ENCODE peak calls at places on chromosome 11, in five cellular contexts. E, S, D, R and U are unnamed samples.

GRCh38 chr11:8608646-8609045 is 14.6 kb upstream of the STK33 start:
- DNase-seq in R (no peak), D (no peak), E (peak; percentile 55), S (no peak), U (no peak)

GRCh38 chr11:123063396-123064267 is 1.7 kb upstream of the HSPA8 start:
- DNase-seq in S (no peak), D (no peak), R (no peak), E (peak; percentile 71), U (no peak)

GRCh38 chr11:122656631-122657101 is 1.1 kb downstream of the UBASH3B start:
- DNase-seq in D (peak; percentile 4), R (no peak), E (peak; percentile 63), S (peak; percentile 38), U (no peak)

GRCh38 chr11:45212566-45213315 is 66.3 kb downstream of the PRDM11 start:
- DNase-seq in S (no peak), E (no peak), D (no peak), R (no peak), U (no peak)

GRCh38 chr11:116613201-116613910 is 159.4 kb downstream of the BUD13 start:
- DNase-seq in E (no peak), R (no peak), S (no peak), D (no peak), U (no peak)

GRCh38 chr11:46554205-46555162 is 39.3 kb downstream of the AMBRA1 start:
- DNase-seq in D (no peak), R (no peak), S (no peak), E (peak; percentile 89), U (no peak)

GRCh38 chr11:21897203-21897602 is 295.7 kb upstream of the ANO5 start:
- DNase-seq in E (no peak), R (no peak), S (no peak), D (no peak), U (no peak)

GRCh38 chr11:64156235-64157011 is 9.5 kb downstream of the MACROD1 start:
- DNase-seq in R (no peak), E (no peak), S (no peak), D (no peak), U (no peak)

GRCh38 chr11:2468363-2469240 is 23.8 kb downstream of the KCNQ1 start:
- DNase-seq in E (no peak), D (no peak), S (no peak), R (no peak), U (no peak)

GRCh38 chr11:92109476-92109875 is 115.1 kb upstream of the FAT3 start:
- DNase-seq in E (no peak), D (no peak), R (no peak), S (no peak), U (no peak)

GRCh38 chr11:121459413-121460041 is 6.8 kb upstream of the SORL1-AS1 start:
- DNase-seq in E (no peak), R (no peak), S (no peak), D (no peak), U (no peak)

GRCh38 chr11:46066335-46066734 is 54.9 kb downstream of the PHF21A start:
- DNase-seq in E (no peak), D (no peak), S (no peak), R (no peak), U (no peak)

GRCh38 chr11:697028-697491 is 1.4 kb downstream of the TMEM80 start:
- DNase-seq in R (no peak), D (no peak), E (peak; percentile 69), S (no peak), U (no peak)

GRCh38 chr11:46391578-46392420 is at the start of gene CHRM4:
- DNase-seq in S (no peak), R (peak; percentile 85), D (no peak), E (peak; percentile 66), U (no peak)